ENCODE peak calls at places on chromosome 4, in five cellular contexts. Q is SK-N-SH, F is HCT116, P is GM23338, X is K562. E is an unnamed sample. For H3K27me3, the result is how much of the 10 kb centered on the place peaks cover.

GRCh38 chr4:37101196-37101595 is 143.3 kb upstream of the NWD2 start:
- DNase-seq in Q (no peak), P (no peak), X (no peak), F (no peak), E (no peak)

GRCh38 chr4:173752610-173753009 is 222.6 kb upstream of the HAND2 start:
- DNase-seq in P (peak), F (peak), X (peak), Q (no peak), E (peak)

GRCh38 chr4:4759883-4760282 is 99.6 kb upstream of the MSX1 start:
- DNase-seq in Q (no peak), P (no peak), F (no peak), X (no peak), E (no peak)

GRCh38 chr4:138658518-138658917 is 357.1 kb upstream of the NOCT start:
- DNase-seq in Q (no peak), P (peak), F (no peak), X (no peak), E (no peak)

GRCh38 chr4:10761903-10762302 is 77.3 kb upstream of the CLNK start:
- DNase-seq in P (no peak), X (no peak), Q (no peak), F (no peak), E (no peak)

GRCh38 chr4:65416875-65417274 is 253.4 kb downstream of the EPHA5 start:
- DNase-seq in X (no peak), F (no peak), Q (no peak), P (peak), E (no peak)

GRCh38 chr4:105709081-105709450 is 482 bp downstream of the GSTCD start:
- DNase-seq in F (peak), Q (no peak), P (peak), X (peak), E (peak)

GRCh38 chr4:168876106-168876505 is 133.9 kb downstream of the CBR4 start:
- DNase-seq in X (no peak), P (no peak), Q (no peak), F (no peak), E (no peak)

GRCh38 chr4:170386974-170387373 is 297.2 kb upstream of the AADAT start:
- DNase-seq in X (no peak), Q (no peak), F (no peak), P (no peak), E (no peak)

GRCh38 chr4:150679767-150680088 is 97.8 kb downstream of the MAB21L2 start:
- DNase-seq in F (no peak), Q (no peak), X (no peak), P (no peak), E (no peak)

GRCh38 chr4:183256756-183257385 is 63.2 kb downstream of the CLDN22 start:
- DNase-seq in X (peak), Q (peak), P (peak), F (peak), E (peak)

GRCh38 chr4:16055454-16055853 is 28.4 kb downstream of the PROM1 start:
- DNase-seq in F (no peak), X (no peak), Q (no peak), P (no peak), E (no peak)

GRCh38 chr4:110501826-110502225 is 25.9 kb downstream of the ENPEP start:
- DNase-seq in Q (no peak), X (no peak), P (no peak), F (no peak), E (no peak)

GRCh38 chr4:1193206-1194027 is 21.0 kb upstream of the SPON2 start:
- DNase-seq in X (no peak), Q (peak), P (no peak), F (no peak), E (no peak)

GRCh38 chr4:30616943-30617646 is 103.1 kb upstream of the PCDH7 start:
- DNase-seq in Q (no peak), F (no peak), P (no peak), X (no peak), E (no peak)

GRCh38 chr4:142512161-142512560 is 333.9 kb downstream of the INPP4B start:
- DNase-seq in P (no peak), X (no peak), Q (no peak), F (no peak), E (no peak)

GRCh38 chr4:78024085-78024484 is 33.0 kb upstream of the FRAS1 start:
- DNase-seq in X (no peak), P (no peak), Q (no peak), F (no peak), E (no peak)

GRCh38 chr4:141416219-141416618 is 195.5 kb downstream of the ZNF330 start:
- DNase-seq in Q (no peak), P (no peak), F (no peak), X (no peak), E (no peak)

GRCh38 chr4:146890301-146890700 is 55.4 kb downstream of the TTC29 start:
- DNase-seq in P (no peak), Q (no peak), F (no peak), X (no peak), E (no peak)

GRCh38 chr4:60805500-60806313 is 394.4 kb upstream of the ADGRL3 start:
- DNase-seq in Q (peak), X (peak), F (no peak), P (peak), E (no peak)

GRCh38 chr4:122577808-122578781 is 42.8 kb downstream of the IL21 start:
- DNase-seq in Q (peak), P (peak), X (peak), F (peak), E (peak)

GRCh38 chr4:13849778-13850177 is 222.3 kb upstream of the BOD1L1 start:
- DNase-seq in X (no peak), F (no peak), Q (no peak), P (no peak), E (no peak)

GRCh38 chr4:13840573-13841185 is 213.2 kb upstream of the BOD1L1 start:
- DNase-seq in F (no peak), X (no peak), P (no peak), Q (no peak), E (no peak)

DNA sequence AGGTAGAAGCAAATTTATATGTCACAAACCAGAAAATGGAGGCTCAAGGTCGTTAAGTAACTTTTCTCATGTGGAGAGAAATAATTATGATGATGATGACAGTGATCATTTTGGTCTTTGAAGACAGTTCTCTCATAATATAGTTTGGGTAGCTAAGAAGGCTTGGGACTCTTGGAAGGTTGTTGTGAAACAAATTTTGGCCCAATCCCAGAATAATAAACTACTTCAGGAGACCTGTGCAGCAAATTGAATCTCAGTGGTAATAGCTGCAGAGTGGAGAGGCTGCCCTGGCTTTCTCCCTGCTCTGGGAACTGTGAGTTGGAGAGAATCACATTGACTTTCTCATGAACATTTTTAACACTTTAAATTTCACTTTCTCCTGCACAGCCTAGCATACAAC is 217.2 kb upstream of the BOD1L1 start:
- DNase-seq in F (no peak), X (no peak), Q (no peak), P (no peak), E (no peak)
- TF ChIP-seq REST in F (no peak), X (no peak), Q (no peak), P (no peak), E (no peak)

GRCh38 chr4:7910721-7911015 is 29.0 kb downstream of the AFAP1 start:
- DNase-seq in P (no peak), Q (no peak), F (no peak), X (no peak), E (no peak)

GRCh38 chr4:7912826-7913225 is 26.8 kb downstream of the AFAP1 start:
- DNase-seq in P (no peak), X (no peak), F (no peak), Q (no peak), E (no peak)

GRCh38 chr4:7909966-7910720 is 29.5 kb downstream of the AFAP1 start:
- DNase-seq in X (no peak), P (no peak), F (no peak), Q (no peak), E (no peak)

GRCh38 chr4:7909463-7909862 is 30.2 kb downstream of the AFAP1 start:
- DNase-seq in X (no peak), F (no peak), P (no peak), Q (no peak), E (no peak)

DNA sequence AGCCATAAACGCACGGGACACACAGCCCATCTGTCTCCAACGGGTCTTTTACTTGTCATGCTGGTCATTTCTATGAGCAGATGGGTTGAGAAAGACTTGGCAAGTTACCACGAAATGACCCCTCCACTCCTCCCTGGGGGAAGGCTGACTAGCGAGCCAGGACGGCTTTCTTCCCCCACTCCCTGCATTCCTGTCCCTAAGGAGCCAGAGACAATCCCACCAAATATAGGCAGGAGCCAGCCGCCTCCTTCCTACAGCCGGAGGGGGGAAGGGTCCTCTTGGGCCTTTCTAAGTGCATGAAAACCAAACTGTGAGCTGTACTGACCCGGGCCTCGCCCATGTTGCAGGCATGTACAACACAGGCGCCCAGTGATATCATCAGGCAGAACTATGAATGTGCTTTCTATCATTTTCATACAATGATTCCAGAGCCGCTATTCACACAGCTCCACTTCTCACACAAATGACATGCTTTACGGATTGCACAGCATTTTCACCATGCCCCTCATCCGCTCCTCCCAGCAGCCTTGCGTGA is 28.6 kb downstream of the AFAP1 start:
- DNase-seq in Q (peak), F (no peak), X (no peak), P (peak), E (no peak)
- H3K4me3 ChIP-seq in Q (peak), F (no peak), X (no peak), P (peak), E (no peak)

GRCh38 chr4:114600066-114600552 is 1.5 kb downstream of the UGT8 start:
- DNase-seq in X (peak), Q (no peak), P (no peak), F (peak), E (no peak)
- H3K27me3 ChIP-seq in X (under half), Q (half or more), P (under half), F (under half), E (under half)

DNA sequence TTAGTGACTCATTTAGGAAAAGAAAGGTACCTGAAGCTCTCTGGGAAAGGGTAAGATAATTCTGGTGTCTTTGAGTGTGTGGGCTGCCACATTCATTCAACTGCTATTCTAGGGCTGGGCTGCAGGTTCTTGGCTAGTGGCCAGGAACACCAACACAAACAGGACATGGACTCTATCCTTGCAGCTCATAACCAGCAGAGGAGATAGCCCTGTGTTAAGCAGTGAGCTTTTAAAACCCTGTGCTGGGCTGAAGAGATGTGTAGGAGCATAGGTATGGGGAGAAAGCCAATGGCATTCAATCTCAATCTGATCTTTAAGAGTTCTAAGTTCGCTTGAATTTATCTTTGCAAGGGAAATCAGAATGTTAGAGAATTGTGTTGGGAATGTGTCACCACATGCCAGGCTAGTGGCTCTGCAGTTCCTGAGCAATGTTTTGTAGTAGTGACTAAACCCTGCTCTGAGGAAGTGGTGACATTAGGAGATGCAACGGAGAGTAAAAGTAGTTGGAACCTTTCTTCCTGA is 39.2 kb downstream of the SGMS2 start:
- DNase-seq in F (peak), P (no peak), Q (no peak), X (peak), E (no peak)
- TF ChIP-seq REST in F (no peak), P (no peak), Q (no peak), X (no peak), E (no peak)

DNA sequence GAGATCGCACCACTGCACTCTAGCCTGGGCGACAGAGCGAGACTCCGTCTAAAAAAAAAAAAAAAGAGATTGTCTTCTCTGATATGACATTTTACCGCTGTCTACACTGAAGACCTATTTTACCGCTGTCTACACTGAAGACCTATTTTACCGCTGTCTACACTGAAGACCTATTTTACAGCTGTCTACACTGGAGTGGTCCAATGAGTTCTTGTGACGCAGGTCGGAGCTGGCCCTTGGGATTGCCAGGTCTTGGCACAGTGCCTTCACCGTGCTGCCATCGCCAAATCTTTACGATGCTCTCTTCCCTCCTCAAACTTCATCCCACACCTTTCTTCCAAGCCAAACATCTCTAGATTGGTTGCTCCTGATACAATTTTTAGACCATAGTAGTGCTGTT is 183.1 kb upstream of the FAT1 start:
- DNase-seq in X (no peak), F (no peak), P (no peak), Q (no peak), E (no peak)
- H3K4me3 ChIP-seq in X (no peak), F (no peak), P (no peak), Q (no peak), E (no peak)

DNA sequence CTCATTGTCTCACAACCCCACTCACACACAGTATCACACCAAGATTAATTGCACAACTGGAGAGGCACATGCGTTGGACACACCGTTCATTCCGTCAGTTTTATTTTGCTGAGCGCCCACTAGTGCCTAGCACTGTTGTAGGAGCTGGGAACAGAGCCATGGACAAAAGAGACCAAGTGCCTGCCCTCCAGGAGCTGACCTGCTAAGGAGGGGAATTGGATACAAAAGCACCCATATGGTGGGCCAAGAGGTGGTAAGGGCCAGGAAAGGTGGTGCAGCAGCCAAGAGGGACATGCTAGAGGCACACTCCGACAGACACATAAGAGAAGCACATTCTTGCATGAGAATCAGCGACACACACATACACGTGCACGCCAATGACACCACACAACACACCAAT is 705 bp upstream of the CRMP1 start:
- DNase-seq in X (no peak), F (no peak), Q (no peak), P (no peak), E (no peak)
- H3K27me3 ChIP-seq in X (under half), F (under half), Q (under half), P (half or more), E (under half)